ENCODE peak calls at places on chromosomes 12 and 14, in six cellular contexts. B is sigmoid colon, Y is stomach, T is ACHN, A is putamen, P is GM12892. X is an unnamed sample.

GRCh38 chr12:56565510-56566101 is 44.0 kb downstream of the RBMS2 start:
- DNase-seq in B (peak), Y (peak), T (no peak), A (peak), P (peak), X (peak)

GRCh38 chr14:105867961-105868599 is 341.7 kb downstream of the TMEM121 start:
- DNase-seq in B (peak), Y (peak), T (no peak), A (no peak), P (no peak), X (no peak)

GRCh38 chr12:66765204-66765603 is 86.3 kb upstream of the GRIP1 start:
- DNase-seq in B (no peak), Y (no peak), T (no peak), A (no peak), P (no peak), X (no peak)

GRCh38 chr14:23035303-23036164 is 834 bp upstream of the PSMB5 start:
- DNase-seq in B (no peak), Y (no peak), T (no peak), A (no peak), P (no peak), X (no peak)

GRCh38 chr14:58659846-58660245 is 22.1 kb downstream of the DACT1 start:
- DNase-seq in B (peak), Y (no peak), T (no peak), A (no peak), P (no peak), X (no peak)

GRCh38 chr12:34400986-34401658 is 378.8 kb downstream of the ALG10 start:
- DNase-seq in B (peak), Y (peak), T (no peak), A (no peak), P (no peak), X (peak)

GRCh38 chr12:121295123-121295745 is 1.3 kb downstream of the CAMKK2 start:
- DNase-seq in B (no peak), Y (no peak), T (no peak), A (no peak), P (no peak), X (no peak)

GRCh38 chr14:52391866-52392600 is 77.9 kb downstream of the PTGER2 start:
- DNase-seq in B (no peak), Y (no peak), T (no peak), A (no peak), P (no peak), X (no peak)

GRCh38 chr14:25006961-25007795 is 42.8 kb downstream of the STXBP6 start:
- DNase-seq in B (no peak), Y (no peak), T (no peak), A (no peak), P (no peak), X (no peak)

GRCh38 chr14:74257988-74258704 is 18.9 kb downstream of the VSX2 start:
- DNase-seq in B (no peak), Y (no peak), T (no peak), A (no peak), P (no peak), X (no peak)

GRCh38 chr14:89356496-89356895 is 60.5 kb downstream of the FOXN3 start:
- DNase-seq in B (no peak), Y (no peak), T (no peak), A (no peak), P (no peak), X (no peak)

GRCh38 chr14:64324461-64325255 is 30.5 kb upstream of the ESR2 start:
- DNase-seq in B (no peak), Y (no peak), T (no peak), A (no peak), P (no peak), X (no peak)

GRCh38 chr14:39265032-39265431 is 31.3 kb downstream of the MIA2 start:
- DNase-seq in B (no peak), Y (no peak), T (peak), A (no peak), P (no peak), X (peak)

GRCh38 chr12:109473006-109473405 is 4.1 kb downstream of the KCTD10 start:
- DNase-seq in B (no peak), Y (no peak), T (no peak), A (no peak), P (no peak), X (no peak)

GRCh38 chr12:53068811-53069585 is 10.2 kb downstream of the SPRYD3 start:
- DNase-seq in B (peak), Y (no peak), T (no peak), A (no peak), P (no peak), X (no peak)

GRCh38 chr14:95463173-95463901 is 53.1 kb downstream of the SYNE3 start:
- DNase-seq in B (no peak), Y (peak), T (no peak), A (no peak), P (no peak), X (no peak)

GRCh38 chr12:68497702-68498101 is 113.0 kb upstream of the RAP1B start:
- DNase-seq in B (no peak), Y (no peak), T (no peak), A (no peak), P (no peak), X (no peak)

GRCh38 chr12:21769311-21769710 is 5.2 kb downstream of the KCNJ8 start:
- DNase-seq in B (no peak), Y (no peak), T (no peak), A (no peak), P (no peak), X (no peak)